ENCODE peak calls at places on chromosomes 16 and 17, in six cellular contexts. One of them, this sample, is unnamed.

GRCh38 chr16:15597822-15598647 is 44.9 kb downstream of the MARF1 start:
- DNase-seq in upper lobe of right lung: no peak
- DNase-seq in cardiac fibroblast: no peak
- DNase-seq in A549: no peak
- DNase-seq in astrocyte: no peak
- DNase-seq in GM23338: no peak
- DNase-seq in this sample: no peak

GRCh38 chr16:30976486-30976885 is 8.5 kb upstream of the HSD3B7 start:
- DNase-seq in cardiac fibroblast: no peak
- DNase-seq in GM23338: no peak
- DNase-seq in upper lobe of right lung: no peak
- DNase-seq in A549: no peak
- DNase-seq in astrocyte: no peak
- DNase-seq in this sample: no peak

GRCh38 chr17:61127960-61128359 is 271.7 kb upstream of the TBX2 start:
- DNase-seq in astrocyte: no peak
- DNase-seq in upper lobe of right lung: no peak
- DNase-seq in GM23338: no peak
- DNase-seq in cardiac fibroblast: peak
- DNase-seq in A549: no peak
- DNase-seq in this sample: no peak

GRCh38 chr17:12592941-12593340 is 72.7 kb upstream of the MYOCD start:
- DNase-seq in upper lobe of right lung: no peak
- DNase-seq in astrocyte: no peak
- DNase-seq in A549: no peak
- DNase-seq in GM23338: no peak
- DNase-seq in cardiac fibroblast: no peak
- DNase-seq in this sample: no peak

GRCh38 chr16:3129137-3130131 is 5.4 kb upstream of the ZNF213 start:
- DNase-seq in GM23338: peak
- DNase-seq in cardiac fibroblast: peak
- DNase-seq in upper lobe of right lung: peak
- DNase-seq in A549: peak
- DNase-seq in astrocyte: peak
- DNase-seq in this sample: peak

GRCh38 chr17:19460695-19461094 is 49.7 kb downstream of the RNF112 start:
- DNase-seq in A549: no peak
- DNase-seq in astrocyte: no peak
- DNase-seq in upper lobe of right lung: no peak
- DNase-seq in cardiac fibroblast: no peak
- DNase-seq in GM23338: peak
- DNase-seq in this sample: no peak

GRCh38 chr16:82660078-82660645 is 33.4 kb downstream of the CDH13 start:
- DNase-seq in upper lobe of right lung: no peak
- DNase-seq in A549: no peak
- DNase-seq in cardiac fibroblast: peak
- DNase-seq in astrocyte: peak
- DNase-seq in GM23338: peak
- DNase-seq in this sample: no peak

GRCh38 chr17:1208966-1209365 is 29.2 kb upstream of the ABR start:
- DNase-seq in cardiac fibroblast: no peak
- DNase-seq in upper lobe of right lung: no peak
- DNase-seq in astrocyte: no peak
- DNase-seq in GM23338: no peak
- DNase-seq in A549: no peak
- DNase-seq in this sample: no peak

GRCh38 chr16:19718624-19718965 is 524 bp downstream of the IQCK start:
- DNase-seq in upper lobe of right lung: no peak
- DNase-seq in A549: no peak
- DNase-seq in cardiac fibroblast: no peak
- DNase-seq in GM23338: peak
- DNase-seq in astrocyte: no peak
- DNase-seq in this sample: no peak

GRCh38 chr17:50638851-50639767 is 4.4 kb downstream of the ABCC3 start:
- DNase-seq in A549: peak
- DNase-seq in cardiac fibroblast: peak
- DNase-seq in upper lobe of right lung: peak
- DNase-seq in astrocyte: peak
- DNase-seq in GM23338: no peak
- DNase-seq in this sample: peak

GRCh38 chr16:64730261-64730660 is 391.6 kb downstream of the CDH11 start:
- DNase-seq in GM23338: no peak
- DNase-seq in upper lobe of right lung: no peak
- DNase-seq in A549: no peak
- DNase-seq in cardiac fibroblast: peak
- DNase-seq in astrocyte: no peak
- DNase-seq in this sample: peak

GRCh38 chr16:72664480-72665408 is 383.2 kb downstream of the ZFHX3 start:
- DNase-seq in upper lobe of right lung: peak
- DNase-seq in A549: peak
- DNase-seq in cardiac fibroblast: peak
- DNase-seq in GM23338: peak
- DNase-seq in astrocyte: peak
- DNase-seq in this sample: peak

GRCh38 chr17:47615766-47616424 is 33.8 kb upstream of the KPNB1 start:
- DNase-seq in astrocyte: peak
- DNase-seq in cardiac fibroblast: peak
- DNase-seq in GM23338: peak
- DNase-seq in upper lobe of right lung: no peak
- DNase-seq in A549: peak
- DNase-seq in this sample: peak

GRCh38 chr17:76671123-76671911 is 27.8 kb upstream of the ST6GALNAC1 start:
- DNase-seq in cardiac fibroblast: peak
- DNase-seq in upper lobe of right lung: peak
- DNase-seq in A549: peak
- DNase-seq in GM23338: peak
- DNase-seq in astrocyte: peak
- DNase-seq in this sample: peak

GRCh38 chr16:87784812-87785211 is 19.0 kb upstream of the KLHDC4 start:
- DNase-seq in upper lobe of right lung: no peak
- DNase-seq in GM23338: no peak
- DNase-seq in A549: no peak
- DNase-seq in cardiac fibroblast: peak
- DNase-seq in astrocyte: peak
- DNase-seq in this sample: no peak

GRCh38 chr17:82006468-82007227 is 16.0 kb downstream of the CENPX start:
- DNase-seq in upper lobe of right lung: no peak
- DNase-seq in A549: no peak
- DNase-seq in cardiac fibroblast: peak
- DNase-seq in astrocyte: peak
- DNase-seq in GM23338: no peak
- DNase-seq in this sample: peak

GRCh38 chr17:47315451-47316266 is 8.1 kb upstream of the EFCAB13 start:
- DNase-seq in cardiac fibroblast: peak
- DNase-seq in upper lobe of right lung: no peak
- DNase-seq in A549: peak
- DNase-seq in GM23338: peak
- DNase-seq in astrocyte: peak
- DNase-seq in this sample: peak

GRCh38 chr16:53816211-53816610 is 112.3 kb downstream of the FTO start:
- DNase-seq in A549: no peak
- DNase-seq in GM23338: no peak
- DNase-seq in astrocyte: no peak
- DNase-seq in upper lobe of right lung: no peak
- DNase-seq in cardiac fibroblast: peak
- DNase-seq in this sample: peak

GRCh38 chr17:59830007-59830630 is 62.6 kb downstream of the TUBD1 start:
- DNase-seq in A549: peak
- DNase-seq in GM23338: no peak
- DNase-seq in cardiac fibroblast: peak
- DNase-seq in upper lobe of right lung: no peak
- DNase-seq in astrocyte: peak
- DNase-seq in this sample: peak

GRCh38 chr16:87897563-87898505 is 28.5 kb upstream of the SLC7A5 start:
- DNase-seq in GM23338: no peak
- DNase-seq in cardiac fibroblast: no peak
- DNase-seq in upper lobe of right lung: no peak
- DNase-seq in astrocyte: no peak
- DNase-seq in A549: no peak
- DNase-seq in this sample: no peak

GRCh38 chr16:83098536-83098935 is 471.8 kb downstream of the CDH13 start:
- DNase-seq in A549: no peak
- DNase-seq in cardiac fibroblast: no peak
- DNase-seq in GM23338: no peak
- DNase-seq in astrocyte: no peak
- DNase-seq in upper lobe of right lung: no peak
- DNase-seq in this sample: peak

GRCh38 chr17:19374136-19374535 is 4.2 kb upstream of the MAPK7 start:
- DNase-seq in cardiac fibroblast: no peak
- DNase-seq in astrocyte: peak
- DNase-seq in upper lobe of right lung: no peak
- DNase-seq in GM23338: no peak
- DNase-seq in A549: no peak
- DNase-seq in this sample: no peak

GRCh38 chr17:50129303-50129945 is 536 bp downstream of the SAMD14 start:
- DNase-seq in cardiac fibroblast: peak
- DNase-seq in upper lobe of right lung: peak
- DNase-seq in GM23338: peak
- DNase-seq in astrocyte: peak
- DNase-seq in A549: peak
- DNase-seq in this sample: no peak

GRCh38 chr16:59295474-59295873 is 561.4 kb upstream of the GOT2 start:
- DNase-seq in GM23338: no peak
- DNase-seq in cardiac fibroblast: no peak
- DNase-seq in A549: no peak
- DNase-seq in astrocyte: no peak
- DNase-seq in upper lobe of right lung: no peak
- DNase-seq in this sample: no peak
- TF ChIP-seq CTCF in GM23338: no peak
- TF ChIP-seq CTCF in cardiac fibroblast: no peak
- TF ChIP-seq CTCF in A549: no peak
- TF ChIP-seq CTCF in astrocyte: no peak
- TF ChIP-seq CTCF in upper lobe of right lung: no peak
- TF ChIP-seq CTCF in this sample: no peak

GRCh38 chr16:17246974-17247718 is 223.6 kb downstream of the XYLT1 start:
- DNase-seq in cardiac fibroblast: no peak
- DNase-seq in A549: no peak
- DNase-seq in astrocyte: no peak
- DNase-seq in GM23338: no peak
- DNase-seq in upper lobe of right lung: no peak
- DNase-seq in this sample: no peak

GRCh38 chr16:17245727-17246576 is 224.8 kb downstream of the XYLT1 start:
- DNase-seq in A549: no peak
- DNase-seq in upper lobe of right lung: no peak
- DNase-seq in astrocyte: no peak
- DNase-seq in GM23338: peak
- DNase-seq in cardiac fibroblast: no peak
- DNase-seq in this sample: no peak

GRCh38 chr16:17252064-17252463 is 218.7 kb downstream of the XYLT1 start:
- DNase-seq in GM23338: no peak
- DNase-seq in astrocyte: no peak
- DNase-seq in upper lobe of right lung: no peak
- DNase-seq in cardiac fibroblast: no peak
- DNase-seq in A549: no peak
- DNase-seq in this sample: no peak

GRCh38 chr16:17246577-17246885 is 224.2 kb downstream of the XYLT1 start:
- DNase-seq in cardiac fibroblast: no peak
- DNase-seq in A549: no peak
- DNase-seq in upper lobe of right lung: no peak
- DNase-seq in astrocyte: no peak
- DNase-seq in GM23338: no peak
- DNase-seq in this sample: no peak

DNA sequence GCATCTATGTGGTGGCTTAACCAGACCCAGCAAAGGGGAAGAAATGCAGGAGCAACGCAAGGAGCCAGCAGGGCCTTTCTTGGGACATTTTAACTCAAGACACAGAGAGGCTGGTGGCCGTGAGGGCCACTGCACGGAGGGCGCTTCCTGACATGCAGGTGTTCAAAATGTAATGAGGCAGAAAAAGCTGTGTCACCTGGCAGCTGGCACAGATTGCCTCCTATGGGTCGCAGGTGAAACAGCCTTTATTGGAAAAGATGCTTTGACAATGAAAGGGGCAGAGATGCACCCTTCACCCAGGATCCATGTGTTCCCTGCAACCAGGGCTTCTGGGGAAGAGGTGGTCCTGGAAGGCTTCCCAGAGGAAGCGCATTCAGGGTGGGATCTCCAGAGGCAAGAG is 219.3 kb downstream of the XYLT1 start:
- DNase-seq in GM23338: peak
- DNase-seq in upper lobe of right lung: no peak
- DNase-seq in cardiac fibroblast: no peak
- DNase-seq in astrocyte: no peak
- DNase-seq in A549: no peak
- DNase-seq in this sample: no peak
- TF ChIP-seq CTCF in GM23338: peak
- TF ChIP-seq CTCF in upper lobe of right lung: no peak
- TF ChIP-seq CTCF in cardiac fibroblast: no peak
- TF ChIP-seq CTCF in astrocyte: no peak
- TF ChIP-seq CTCF in A549: no peak
- TF ChIP-seq CTCF in this sample: no peak

DNA sequence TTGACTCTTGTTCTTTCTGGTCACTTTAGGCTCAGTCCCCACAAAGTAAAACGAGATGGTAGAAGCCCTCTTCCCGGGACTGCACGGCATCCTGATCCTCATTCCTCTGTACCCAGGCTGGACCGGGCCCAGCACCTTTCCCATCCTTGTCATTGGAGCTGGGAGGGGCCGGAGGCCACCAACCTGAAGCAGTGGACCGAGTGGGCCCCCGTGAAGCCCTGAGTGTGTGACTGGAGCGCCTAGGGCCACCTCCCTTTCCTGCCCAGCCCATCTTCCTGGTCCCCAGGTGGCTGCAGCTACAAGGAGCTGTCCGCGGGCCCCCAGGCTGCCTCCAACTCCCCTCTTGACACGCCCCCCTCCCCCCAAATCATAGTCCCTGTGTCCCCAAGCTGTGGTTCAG is 17.1 kb upstream of the CD300A start:
- DNase-seq in upper lobe of right lung: no peak
- DNase-seq in GM23338: no peak
- DNase-seq in astrocyte: no peak
- DNase-seq in A549: no peak
- DNase-seq in cardiac fibroblast: no peak
- DNase-seq in this sample: no peak
- TF ChIP-seq CTCF in upper lobe of right lung: no peak
- TF ChIP-seq CTCF in GM23338: no peak
- TF ChIP-seq CTCF in astrocyte: no peak
- TF ChIP-seq CTCF in A549: no peak
- TF ChIP-seq CTCF in cardiac fibroblast: no peak
- TF ChIP-seq CTCF in this sample: no peak

DNA sequence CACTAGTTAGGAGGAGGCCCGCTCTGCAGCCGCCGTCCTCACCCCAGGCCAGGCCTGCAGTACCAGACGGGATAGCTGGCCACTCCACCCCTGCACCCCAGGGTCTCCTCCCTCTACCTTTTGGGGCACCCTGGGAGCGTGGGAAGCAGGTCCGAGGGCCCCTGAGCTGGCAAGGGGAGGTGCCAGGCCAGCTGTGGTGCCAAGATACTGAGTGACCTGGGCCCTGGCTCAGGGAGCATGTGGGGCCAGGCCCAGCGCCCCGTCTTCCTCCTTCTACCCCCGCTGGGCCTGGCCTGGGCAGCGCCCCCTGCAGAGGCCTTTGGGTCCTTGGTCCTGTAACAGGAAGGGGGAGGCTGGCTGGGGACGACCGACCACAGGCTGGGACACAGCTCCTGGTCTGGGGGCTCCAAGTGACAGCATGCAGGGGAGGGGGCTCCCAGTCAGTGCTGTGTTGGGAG is 13.0 kb downstream of the PAM16 start:
- DNase-seq in A549: no peak
- DNase-seq in cardiac fibroblast: no peak
- DNase-seq in upper lobe of right lung: peak
- DNase-seq in GM23338: no peak
- DNase-seq in astrocyte: no peak
- DNase-seq in this sample: no peak
- TF ChIP-seq CTCF in A549: no peak
- TF ChIP-seq CTCF in cardiac fibroblast: no peak
- TF ChIP-seq CTCF in upper lobe of right lung: no peak
- TF ChIP-seq CTCF in GM23338: peak
- TF ChIP-seq CTCF in astrocyte: no peak
- TF ChIP-seq CTCF in this sample: no peak

This sample was measured in MCF 10A.